ENCODE peak calls at places on chromosome 15, in eight cellular contexts. One of them, this sample, is unnamed.

GRCh38 chr15:77036537-77037474 is 34.1 kb downstream of the TSPAN3 start:
- DNase-seq in heart right ventricle: no peak
- DNase-seq in pancreas: no peak
- DNase-seq in colonic mucosa: peak
- DNase-seq in IMR-90: no peak
- DNase-seq in thoracic aorta: no peak
- DNase-seq in HCT116: no peak
- DNase-seq in left lung: peak
- DNase-seq in this sample: peak

GRCh38 chr15:62365795-62366442 is 200.8 kb upstream of the C2CD4B start:
- DNase-seq in heart right ventricle: no peak
- DNase-seq in pancreas: no peak
- DNase-seq in colonic mucosa: peak
- DNase-seq in thoracic aorta: no peak
- DNase-seq in left lung: no peak
- DNase-seq in IMR-90: no peak
- DNase-seq in HCT116: no peak
- DNase-seq in this sample: no peak

GRCh38 chr15:97059276-97059675 is 728.8 kb downstream of the NR2F2 start:
- DNase-seq in IMR-90: no peak
- DNase-seq in pancreas: no peak
- DNase-seq in left lung: no peak
- DNase-seq in colonic mucosa: no peak
- DNase-seq in heart right ventricle: no peak
- DNase-seq in HCT116: no peak
- DNase-seq in thoracic aorta: no peak
- DNase-seq in this sample: no peak

GRCh38 chr15:38367476-38367875 is 86.5 kb upstream of the FAM98B start:
- DNase-seq in colonic mucosa: no peak
- DNase-seq in pancreas: no peak
- DNase-seq in left lung: no peak
- DNase-seq in thoracic aorta: no peak
- DNase-seq in IMR-90: peak
- DNase-seq in HCT116: no peak
- DNase-seq in heart right ventricle: no peak
- DNase-seq in this sample: no peak

GRCh38 chr15:93265046-93265658 is 176.1 kb upstream of the RGMA start:
- DNase-seq in IMR-90: no peak
- DNase-seq in pancreas: no peak
- DNase-seq in HCT116: no peak
- DNase-seq in colonic mucosa: no peak
- DNase-seq in heart right ventricle: no peak
- DNase-seq in thoracic aorta: no peak
- DNase-seq in left lung: no peak
- DNase-seq in this sample: no peak

GRCh38 chr15:77632760-77633133 is at the start of gene LINGO1:
- DNase-seq in colonic mucosa: no peak
- DNase-seq in left lung: no peak
- DNase-seq in IMR-90: no peak
- DNase-seq in thoracic aorta: no peak
- DNase-seq in pancreas: peak
- DNase-seq in heart right ventricle: no peak
- DNase-seq in HCT116: no peak
- DNase-seq in this sample: no peak

GRCh38 chr15:96146711-96147110 is 183.8 kb upstream of the NR2F2 start:
- DNase-seq in HCT116: no peak
- DNase-seq in left lung: no peak
- DNase-seq in heart right ventricle: no peak
- DNase-seq in IMR-90: peak
- DNase-seq in colonic mucosa: no peak
- DNase-seq in thoracic aorta: no peak
- DNase-seq in pancreas: no peak
- DNase-seq in this sample: no peak

GRCh38 chr15:56244811-56245576 is 1.3 kb upstream of the RFX7 start:
- DNase-seq in IMR-90: no peak
- DNase-seq in pancreas: peak
- DNase-seq in left lung: no peak
- DNase-seq in heart right ventricle: peak
- DNase-seq in thoracic aorta: no peak
- DNase-seq in HCT116: no peak
- DNase-seq in colonic mucosa: peak
- DNase-seq in this sample: peak

GRCh38 chr15:85745525-85745924 is 49.2 kb downstream of the KLHL25 start:
- DNase-seq in heart right ventricle: no peak
- DNase-seq in IMR-90: no peak
- DNase-seq in left lung: no peak
- DNase-seq in HCT116: no peak
- DNase-seq in pancreas: no peak
- DNase-seq in colonic mucosa: no peak
- DNase-seq in thoracic aorta: no peak
- DNase-seq in this sample: peak

GRCh38 chr15:92917606-92918407 is 17.7 kb downstream of the CHD2 start:
- DNase-seq in HCT116: peak
- DNase-seq in colonic mucosa: peak
- DNase-seq in IMR-90: peak
- DNase-seq in pancreas: peak
- DNase-seq in heart right ventricle: peak
- DNase-seq in left lung: peak
- DNase-seq in thoracic aorta: peak
- DNase-seq in this sample: peak

GRCh38 chr15:42688301-42688700 is 48.6 kb downstream of the CDAN1 start:
- DNase-seq in left lung: no peak
- DNase-seq in pancreas: no peak
- DNase-seq in IMR-90: no peak
- DNase-seq in thoracic aorta: no peak
- DNase-seq in colonic mucosa: no peak
- DNase-seq in HCT116: no peak
- DNase-seq in heart right ventricle: no peak
- DNase-seq in this sample: no peak

GRCh38 chr15:39586387-39587171 is 5.7 kb downstream of the THBS1 start:
- DNase-seq in HCT116: no peak
- DNase-seq in IMR-90: peak
- DNase-seq in thoracic aorta: no peak
- DNase-seq in heart right ventricle: no peak
- DNase-seq in colonic mucosa: no peak
- DNase-seq in pancreas: no peak
- DNase-seq in left lung: no peak
- DNase-seq in this sample: no peak

GRCh38 chr15:68151277-68151676 is 53.9 kb downstream of the CALML4 start:
- DNase-seq in pancreas: no peak
- DNase-seq in thoracic aorta: no peak
- DNase-seq in HCT116: no peak
- DNase-seq in heart right ventricle: no peak
- DNase-seq in left lung: no peak
- DNase-seq in IMR-90: peak
- DNase-seq in colonic mucosa: no peak
- DNase-seq in this sample: no peak

GRCh38 chr15:99556010-99556409 is 9.8 kb upstream of the MEF2A start:
- DNase-seq in left lung: no peak
- DNase-seq in HCT116: no peak
- DNase-seq in heart right ventricle: no peak
- DNase-seq in thoracic aorta: no peak
- DNase-seq in pancreas: no peak
- DNase-seq in colonic mucosa: no peak
- DNase-seq in IMR-90: no peak
- DNase-seq in this sample: no peak

GRCh38 chr15:77909131-77909940 is 168.2 kb downstream of the TBC1D2B start:
- DNase-seq in thoracic aorta: no peak
- DNase-seq in heart right ventricle: no peak
- DNase-seq in IMR-90: no peak
- DNase-seq in left lung: no peak
- DNase-seq in HCT116: no peak
- DNase-seq in pancreas: no peak
- DNase-seq in colonic mucosa: peak
- DNase-seq in this sample: no peak

GRCh38 chr15:65902373-65902772 is 33.1 kb downstream of the RAB11A start:
- DNase-seq in heart right ventricle: no peak
- DNase-seq in pancreas: peak
- DNase-seq in IMR-90: peak
- DNase-seq in HCT116: peak
- DNase-seq in left lung: peak
- DNase-seq in thoracic aorta: no peak
- DNase-seq in colonic mucosa: peak
- DNase-seq in this sample: peak

GRCh38 chr15:44009056-44009455 is 182.3 kb downstream of the WDR76 start:
- DNase-seq in pancreas: no peak
- DNase-seq in HCT116: peak
- DNase-seq in colonic mucosa: no peak
- DNase-seq in thoracic aorta: no peak
- DNase-seq in IMR-90: peak
- DNase-seq in left lung: no peak
- DNase-seq in heart right ventricle: no peak
- DNase-seq in this sample: no peak

DNA sequence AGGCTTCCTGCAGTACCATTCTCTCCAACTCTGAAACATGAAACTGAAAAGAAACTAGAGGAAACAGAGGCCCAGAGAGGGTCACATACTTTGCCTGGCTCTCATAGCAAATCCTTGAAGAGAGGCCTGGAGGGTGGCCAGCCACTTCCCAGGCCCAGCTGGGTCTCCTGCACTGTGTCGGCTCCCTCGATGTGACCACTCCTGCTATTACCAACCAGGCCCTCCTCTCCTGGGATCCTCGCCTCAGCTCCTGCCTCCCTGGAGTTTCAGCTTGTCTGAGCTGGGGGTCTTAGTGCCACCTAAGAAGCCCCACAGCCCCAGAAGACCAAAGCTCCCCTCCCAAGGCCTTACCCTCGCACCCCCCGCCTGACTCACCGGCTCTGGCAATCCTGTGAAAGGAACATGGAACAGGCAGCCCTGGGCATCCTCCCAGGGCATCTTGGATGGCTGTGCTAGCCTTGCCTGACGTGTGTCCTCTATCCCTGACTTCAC is 4.6 kb downstream of the LOXL1 start:
- DNase-seq in heart right ventricle: peak
- DNase-seq in HCT116: no peak
- DNase-seq in pancreas: no peak
- DNase-seq in thoracic aorta: peak
- DNase-seq in IMR-90: peak
- DNase-seq in left lung: no peak
- DNase-seq in colonic mucosa: no peak
- DNase-seq in this sample: peak
- H3K27ac ChIP-seq in heart right ventricle: no peak
- H3K27ac ChIP-seq in HCT116: no peak
- H3K27ac ChIP-seq in pancreas: no peak
- H3K27ac ChIP-seq in thoracic aorta: peak
- H3K27ac ChIP-seq in IMR-90: peak
- H3K27ac ChIP-seq in left lung: no peak
- H3K27ac ChIP-seq in colonic mucosa: peak
- H3K27ac ChIP-seq in this sample: peak

DNA sequence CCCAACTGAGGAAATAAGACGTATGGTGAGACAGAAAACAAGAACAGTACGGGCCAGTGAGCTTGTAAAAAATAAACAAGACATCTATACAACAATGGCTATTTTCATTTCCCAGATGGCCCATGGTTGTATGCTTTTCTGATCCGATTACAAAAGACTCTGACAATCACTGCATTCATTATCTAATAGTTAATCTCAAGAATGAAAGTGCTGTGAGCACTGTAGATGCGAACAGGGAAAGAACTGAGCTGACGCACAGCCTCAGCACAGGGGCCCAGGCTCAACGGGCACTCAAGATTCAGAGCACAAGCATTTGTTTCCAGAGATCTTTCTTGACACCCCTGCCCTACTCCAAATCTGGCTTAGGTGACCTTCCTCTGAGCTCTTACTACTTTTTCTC is 6.9 kb downstream of the MTMR10 start:
- DNase-seq in heart right ventricle: no peak
- DNase-seq in IMR-90: no peak
- DNase-seq in thoracic aorta: no peak
- DNase-seq in colonic mucosa: no peak
- DNase-seq in pancreas: no peak
- DNase-seq in HCT116: no peak
- DNase-seq in left lung: no peak
- DNase-seq in this sample: no peak
- H3K27ac ChIP-seq in heart right ventricle: peak
- H3K27ac ChIP-seq in IMR-90: no peak
- H3K27ac ChIP-seq in thoracic aorta: no peak
- H3K27ac ChIP-seq in colonic mucosa: no peak
- H3K27ac ChIP-seq in pancreas: no peak
- H3K27ac ChIP-seq in HCT116: no peak
- H3K27ac ChIP-seq in left lung: peak
- H3K27ac ChIP-seq in this sample: peak

DNA sequence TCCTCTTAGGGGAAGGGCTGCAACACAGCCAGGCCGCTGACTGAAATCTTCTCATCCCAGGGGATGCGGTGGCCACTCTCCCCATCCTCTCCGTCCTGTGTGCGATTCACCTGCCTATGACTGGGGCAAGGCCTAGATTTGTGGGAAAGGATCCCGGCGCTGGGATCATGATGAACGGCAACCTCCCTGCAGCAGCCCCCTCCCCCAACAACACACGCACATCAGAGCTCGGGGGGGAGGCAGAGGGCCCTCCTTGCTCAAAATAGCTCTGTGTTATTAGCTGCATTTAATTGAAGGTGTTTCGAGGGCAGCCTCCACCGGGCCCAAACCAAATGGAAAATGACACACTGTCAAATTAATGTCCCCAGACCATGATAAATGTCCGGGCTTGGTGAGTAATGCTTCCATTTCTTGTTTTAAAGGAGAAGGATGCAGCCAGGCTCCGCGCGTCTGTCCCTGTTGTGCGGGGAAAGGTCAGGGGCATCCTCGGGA is 56.3 kb upstream of the TLE3 start:
- DNase-seq in HCT116: no peak
- DNase-seq in heart right ventricle: no peak
- DNase-seq in colonic mucosa: no peak
- DNase-seq in IMR-90: no peak
- DNase-seq in pancreas: no peak
- DNase-seq in left lung: no peak
- DNase-seq in thoracic aorta: no peak
- DNase-seq in this sample: no peak
- H3K27ac ChIP-seq in HCT116: no peak
- H3K27ac ChIP-seq in heart right ventricle: no peak
- H3K27ac ChIP-seq in colonic mucosa: no peak
- H3K27ac ChIP-seq in IMR-90: no peak
- H3K27ac ChIP-seq in pancreas: no peak
- H3K27ac ChIP-seq in left lung: no peak
- H3K27ac ChIP-seq in thoracic aorta: no peak
- H3K27ac ChIP-seq in this sample: no peak

GRCh38 chr15:64897345-64897985 is 14.2 kb upstream of the ANKDD1A start:
- DNase-seq in pancreas: peak
- DNase-seq in heart right ventricle: peak
- DNase-seq in HCT116: no peak
- DNase-seq in colonic mucosa: no peak
- DNase-seq in thoracic aorta: peak
- DNase-seq in IMR-90: peak
- DNase-seq in left lung: peak
- DNase-seq in this sample: peak

GRCh38 chr15:64898406-64898805 is 13.3 kb upstream of the ANKDD1A start:
- DNase-seq in thoracic aorta: no peak
- DNase-seq in heart right ventricle: no peak
- DNase-seq in colonic mucosa: no peak
- DNase-seq in HCT116: no peak
- DNase-seq in IMR-90: no peak
- DNase-seq in left lung: no peak
- DNase-seq in pancreas: no peak
- DNase-seq in this sample: no peak

GRCh38 chr15:64894395-64895056 is 17.2 kb upstream of the ANKDD1A start:
- DNase-seq in thoracic aorta: no peak
- DNase-seq in HCT116: no peak
- DNase-seq in colonic mucosa: peak
- DNase-seq in left lung: peak
- DNase-seq in IMR-90: no peak
- DNase-seq in heart right ventricle: peak
- DNase-seq in pancreas: no peak
- DNase-seq in this sample: peak

GRCh38 chr15:64895285-64896065 is 16.2 kb upstream of the ANKDD1A start:
- DNase-seq in HCT116: no peak
- DNase-seq in colonic mucosa: no peak
- DNase-seq in heart right ventricle: no peak
- DNase-seq in pancreas: no peak
- DNase-seq in IMR-90: peak
- DNase-seq in thoracic aorta: no peak
- DNase-seq in left lung: peak
- DNase-seq in this sample: no peak

GRCh38 chr15:64896371-64897069 is 15.2 kb upstream of the ANKDD1A start:
- DNase-seq in thoracic aorta: no peak
- DNase-seq in HCT116: no peak
- DNase-seq in IMR-90: no peak
- DNase-seq in colonic mucosa: no peak
- DNase-seq in pancreas: no peak
- DNase-seq in left lung: no peak
- DNase-seq in heart right ventricle: no peak
- DNase-seq in this sample: no peak
- H3K27ac ChIP-seq in thoracic aorta: peak
- H3K27ac ChIP-seq in HCT116: no peak
- H3K27ac ChIP-seq in IMR-90: peak
- H3K27ac ChIP-seq in colonic mucosa: peak
- H3K27ac ChIP-seq in pancreas: no peak
- H3K27ac ChIP-seq in left lung: peak
- H3K27ac ChIP-seq in heart right ventricle: peak
- H3K27ac ChIP-seq in this sample: peak